ENCODE peak calls at places on chromosomes 2 and 18, in six cellular contexts. Q is Daoy; J is DND-41; T is NCI-H2029 treated with DMSO at 0.1 percent for 48 hours; D is iris pigment epithelial cell; X is stimulated activated naive CD8-positive, alpha-beta T cell treated with anti-CD3 and anti-CD28 coated beads, Interleukin-15, Interleukin-2, amounts not matched to agents 100 U/mL and 50 U/mL, for 24 hours. Z is an unnamed sample.

GRCh38 chr2:55309441-55309840 is 40.4 kb upstream of the MTIF2 start:
- DNase-seq in Q (peak), J (no peak), T (no peak), D (peak), X (no peak), Z (no peak)

GRCh38 chr2:172173307-172173706 is 70.6 kb upstream of the DLX2 start:
- DNase-seq in Q (no peak), J (no peak), T (no peak), D (no peak), X (no peak), Z (no peak)

GRCh38 chr2:108548221-108549003 is 14.1 kb downstream of the LIMS1 start:
- DNase-seq in Q (peak), J (no peak), T (no peak), D (peak), X (no peak), Z (no peak)

GRCh38 chr2:105769504-105769903 is 24.8 kb downstream of the NCK2 start:
- DNase-seq in Q (no peak), J (no peak), T (no peak), D (no peak), X (no peak), Z (peak)

GRCh38 chr2:177164131-177164530 is 48.5 kb upstream of the HNRNPA3 start:
- DNase-seq in Q (no peak), J (no peak), T (no peak), D (no peak), X (no peak), Z (no peak)

GRCh38 chr2:25596506-25596905 is 76.9 kb downstream of the DTNB start:
- DNase-seq in Q (no peak), J (no peak), T (no peak), D (peak), X (no peak), Z (no peak)

GRCh38 chr18:51578403-51578980 is 381.0 kb upstream of the MEX3C start:
- DNase-seq in Q (no peak), J (no peak), T (no peak), D (no peak), X (no peak), Z (no peak)

GRCh38 chr2:88437010-88437409 is 15.5 kb downstream of the FOXI3 start:
- DNase-seq in Q (no peak), J (no peak), T (no peak), D (no peak), X (no peak), Z (no peak)

GRCh38 chr2:46298272-46298521 is 990 bp downstream of the EPAS1 start:
- DNase-seq in Q (no peak), J (no peak), T (no peak), D (no peak), X (peak), Z (no peak)

GRCh38 chr2:176638167-176639015 is 369.1 kb downstream of the MTX2 start:
- DNase-seq in Q (peak), J (no peak), T (peak), D (peak), X (peak), Z (peak)

GRCh38 chr2:222837643-222838056 is 23.2 kb upstream of the ACSL3 start:
- DNase-seq in Q (no peak), J (no peak), T (no peak), D (peak), X (no peak), Z (no peak)

GRCh38 chr2:118123561-118124232 is 35.4 kb downstream of the INSIG2 start:
- DNase-seq in Q (peak), J (no peak), T (no peak), D (peak), X (no peak), Z (no peak)